ENCODE peak calls at places on chromosomes 11 and 22, in nine cellular contexts. E, P, C, S, L, N, M, Q and K are unnamed samples.

GRCh38 chr11:103586756-103587155 is 449.7 kb upstream of the DDI1 start:
- DNase-seq in E (no peak), P (no peak), C (peak; percentile 69), S (no peak), L (no peak), N (no peak), M (no peak), Q (no peak), K (no peak)

GRCh38 chr22:32920032-32920628 is 118.6 kb downstream of the TIMP3 start:
- DNase-seq in E (no peak), P (no peak), C (peak; percentile 61), S (peak; percentile 66), L (no peak), N (no peak), M (peak; percentile 60), Q (peak; percentile 82), K (no peak)

GRCh38 chr11:75468534-75469340 is 35.7 kb upstream of the KLHL35 start:
- DNase-seq in E (no peak), P (no peak), C (peak; percentile 76), S (peak; percentile 91), L (peak; percentile 48), N (no peak), M (peak; percentile 83), Q (peak; percentile 65), K (no peak)

GRCh38 chr22:23264610-23265388 is 84.5 kb downstream of the BCR start:
- DNase-seq in E (no peak), P (no peak), C (no peak), S (peak; percentile 66), L (no peak), N (no peak), M (no peak), Q (peak; percentile 86), K (no peak)

GRCh38 chr11:78070606-78071005 is 6.9 kb downstream of the THRSP start:
- DNase-seq in E (no peak), P (no peak), C (no peak), S (no peak), L (no peak), N (no peak), M (no peak), Q (no peak), K (no peak)

GRCh38 chr22:32904044-32904443 is 102.5 kb downstream of the TIMP3 start:
- DNase-seq in E (no peak), P (no peak), C (peak; percentile 50), S (no peak), L (no peak), N (peak; percentile 75), M (peak; percentile 54), Q (peak; percentile 55), K (peak; percentile 61)

GRCh38 chr11:131228378-131228777 is 142.0 kb upstream of the NTM start:
- DNase-seq in E (no peak), P (no peak), C (no peak), S (no peak), L (no peak), N (no peak), M (no peak), Q (no peak), K (no peak)

GRCh38 chr11:11843233-11843632 is 1.5 kb downstream of the USP47 start:
- DNase-seq in E (no peak), P (peak; percentile 27), C (peak; percentile 80), S (no peak), L (no peak), N (peak; percentile 28), M (no peak), Q (peak; percentile 24), K (no peak)

GRCh38 chr22:44586337-44586990 is 88.4 kb upstream of the RTL6 start:
- DNase-seq in E (no peak), P (no peak), C (no peak), S (no peak), L (peak; percentile 39), N (no peak), M (no peak), Q (no peak), K (no peak)

GRCh38 chr22:44395116-44396005 is 82.6 kb upstream of the SHISAL1 start:
- DNase-seq in E (no peak), P (no peak), C (no peak), S (peak; percentile 7), L (peak; percentile 37), N (no peak), M (no peak), Q (peak; percentile 1), K (peak; percentile 29)

GRCh38 chr11:2518112-2518982 is 73.5 kb downstream of the KCNQ1 start:
- DNase-seq in E (no peak), P (no peak), C (no peak), S (peak; percentile 3), L (peak; percentile 34), N (no peak), M (no peak), Q (peak; percentile 11), K (peak; percentile 25)

GRCh38 chr11:88175004-88175706 is at the start of gene RAB38:
- DNase-seq in E (peak; percentile 38), P (peak; percentile 45), C (peak; percentile 43), S (peak; percentile 18), L (peak; percentile 78), N (peak; percentile 65), M (peak; percentile 8), Q (peak; percentile 72), K (peak; percentile 56)

DNA sequence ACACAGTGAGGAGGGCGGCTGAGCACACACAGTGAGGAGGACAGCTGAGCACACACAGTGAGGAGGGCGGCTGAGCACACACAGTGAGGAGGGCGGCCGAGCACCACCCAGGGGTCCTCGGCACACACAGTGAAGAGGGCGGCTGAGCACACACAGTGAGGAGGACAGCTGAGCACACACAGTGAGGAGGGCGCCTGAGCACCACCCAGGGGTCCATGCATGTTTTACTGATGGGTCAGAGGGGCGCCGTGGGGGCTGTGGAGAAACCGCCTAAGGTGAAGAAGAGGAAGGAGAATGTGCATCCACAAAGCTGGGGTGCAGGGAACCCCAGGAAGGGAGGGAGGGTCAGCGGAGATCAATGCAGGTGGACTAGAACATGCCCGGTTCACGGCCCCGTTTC is 461.8 kb downstream of the BRD1 start:
- DNase-seq in E (no peak), P (no peak), C (no peak), S (no peak), L (no peak), N (no peak), M (no peak), Q (no peak), K (no peak)
- H3K9me3 ChIP-seq in E (no peaks in the 10 kb centered on the region), P (no peaks in the 10 kb centered on the region), C (no peaks in the 10 kb centered on the region), S (no peaks in the 10 kb centered on the region), L (no peaks in the 10 kb centered on the region), N (no peaks in the 10 kb centered on the region), M (no peaks in the 10 kb centered on the region), Q (no peaks in the 10 kb centered on the region), K (no peaks in the 10 kb centered on the region)

GRCh38 chr11:132717824-132718223 is 814.5 kb downstream of the OPCML start:
- DNase-seq in E (no peak), P (no peak), C (no peak), S (no peak), L (no peak), N (no peak), M (no peak), Q (no peak), K (no peak)
- H3K9me3 ChIP-seq in E (no peaks in the 10 kb centered on the region), P (no peaks in the 10 kb centered on the region), C (no peaks in the 10 kb centered on the region), S (no peaks in the 10 kb centered on the region), L (no peaks in the 10 kb centered on the region), N (no peaks in the 10 kb centered on the region), M (no peaks in the 10 kb centered on the region), Q (no peaks in the 10 kb centered on the region), K (peaks cover 4% of the 10 kb centered on the region)

DNA sequence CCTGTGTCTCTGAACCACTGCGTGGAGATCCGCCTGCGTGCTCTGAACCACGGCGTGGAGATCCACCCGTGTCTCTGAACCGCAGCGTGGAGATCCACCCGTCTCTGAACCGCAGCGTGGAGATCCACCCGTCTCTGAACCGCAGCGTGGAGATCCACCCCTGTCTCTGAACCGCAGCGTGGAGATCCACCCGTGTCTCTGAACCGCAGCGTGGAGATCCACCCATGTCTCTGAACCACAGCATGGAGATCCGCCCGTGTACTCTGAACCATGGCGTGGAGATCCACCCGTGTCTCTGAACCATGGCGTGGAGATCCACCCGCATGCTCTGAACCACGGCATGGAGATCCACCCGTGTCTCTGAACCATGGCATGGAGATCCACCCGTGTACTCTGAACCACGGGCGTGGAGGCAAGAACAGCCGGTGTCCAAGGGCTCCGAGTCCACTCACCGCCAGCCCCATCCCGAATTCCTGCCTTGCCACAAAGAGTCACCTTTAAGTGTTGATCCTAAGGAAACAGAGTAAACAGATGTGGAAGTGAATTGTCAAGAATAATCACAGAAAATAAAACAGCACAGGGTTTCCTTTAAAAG is 659.4 kb downstream of the BRD1 start:
- DNase-seq in E (no peak), P (no peak), C (no peak), S (no peak), L (no peak), N (no peak), M (no peak), Q (no peak), K (no peak)
- H3K9me3 ChIP-seq in E (peaks cover 8% of the 10 kb centered on the region), P (no peaks in the 10 kb centered on the region), C (no peaks in the 10 kb centered on the region), S (no peaks in the 10 kb centered on the region), L (no peaks in the 10 kb centered on the region), N (no peaks in the 10 kb centered on the region), M (no peaks in the 10 kb centered on the region), Q (no peaks in the 10 kb centered on the region), K (no peaks in the 10 kb centered on the region)

GRCh38 chr11:42777776-42778175 is 534.0 kb upstream of the API5 start:
- DNase-seq in E (no peak), P (no peak), C (no peak), S (no peak), L (no peak), N (no peak), M (no peak), Q (no peak), K (no peak)
- H3K9me3 ChIP-seq in E (no peaks in the 10 kb centered on the region), P (no peaks in the 10 kb centered on the region), C (no peaks in the 10 kb centered on the region), S (no peaks in the 10 kb centered on the region), L (no peaks in the 10 kb centered on the region), N (no peaks in the 10 kb centered on the region), M (no peaks in the 10 kb centered on the region), Q (no peaks in the 10 kb centered on the region), K (no peaks in the 10 kb centered on the region)